ENCODE peak calls at places on chromosomes 6 and 20, in four cellular contexts. One of them, this sample, is unnamed.

GRCh38 chr6:25590986-25591385 is 61.0 kb upstream of the SCGN start:
- DNase-seq in fibroblast of pulmonary artery: no peak
- DNase-seq in nephron progenitor cell: no peak
- DNase-seq in OCI-LY7: no peak
- DNase-seq in this sample: no peak

GRCh38 chr20:23245553-23246128 is 105.0 kb upstream of the NXT1 start:
- DNase-seq in fibroblast of pulmonary artery: peak; percentile 69
- DNase-seq in nephron progenitor cell: peak; percentile 47
- DNase-seq in OCI-LY7: peak; percentile 22
- DNase-seq in this sample: peak; percentile 67

GRCh38 chr20:38889792-38890496 is 36.3 kb upstream of the FAM83D start:
- DNase-seq in fibroblast of pulmonary artery: no peak
- DNase-seq in nephron progenitor cell: no peak
- DNase-seq in OCI-LY7: no peak
- DNase-seq in this sample: no peak

GRCh38 chr6:142942805-142943227 is 2.2 kb downstream of the HIVEP2 start:
- DNase-seq in fibroblast of pulmonary artery: peak; percentile 75
- DNase-seq in nephron progenitor cell: no peak
- DNase-seq in OCI-LY7: peak; percentile 67
- DNase-seq in this sample: peak; percentile 42

GRCh38 chr20:53734006-53734688 is 140.5 kb upstream of the ZNF217 start:
- DNase-seq in fibroblast of pulmonary artery: no peak
- DNase-seq in nephron progenitor cell: no peak
- DNase-seq in OCI-LY7: no peak
- DNase-seq in this sample: no peak

GRCh38 chr6:22921831-22922230 is 352.5 kb downstream of the HDGFL1 start:
- DNase-seq in fibroblast of pulmonary artery: no peak
- DNase-seq in nephron progenitor cell: no peak
- DNase-seq in OCI-LY7: no peak
- DNase-seq in this sample: no peak

GRCh38 chr6:74479960-74480359 is 725.9 kb downstream of the COL12A1 start:
- DNase-seq in fibroblast of pulmonary artery: no peak
- DNase-seq in nephron progenitor cell: no peak
- DNase-seq in OCI-LY7: no peak
- DNase-seq in this sample: no peak

GRCh38 chr6:85424981-85425380 is 24.9 kb upstream of the NT5E start:
- DNase-seq in fibroblast of pulmonary artery: no peak
- DNase-seq in nephron progenitor cell: no peak
- DNase-seq in OCI-LY7: no peak
- DNase-seq in this sample: no peak

GRCh38 chr6:37809144-37809543 is 10.4 kb upstream of the ZFAND3 start:
- DNase-seq in fibroblast of pulmonary artery: peak; percentile 22
- DNase-seq in nephron progenitor cell: no peak
- DNase-seq in OCI-LY7: no peak
- DNase-seq in this sample: no peak

GRCh38 chr20:39829255-39829654 is 859.8 kb downstream of the MAFB start:
- DNase-seq in fibroblast of pulmonary artery: peak; percentile 35
- DNase-seq in nephron progenitor cell: peak; percentile 47
- DNase-seq in OCI-LY7: no peak
- DNase-seq in this sample: no peak

GRCh38 chr6:3796396-3796795 is 44.9 kb upstream of the PXDC1 start:
- DNase-seq in fibroblast of pulmonary artery: peak; percentile 69
- DNase-seq in nephron progenitor cell: no peak
- DNase-seq in OCI-LY7: no peak
- DNase-seq in this sample: no peak
- TF ChIP-seq CTCF in fibroblast of pulmonary artery: no peak
- TF ChIP-seq CTCF in nephron progenitor cell: no peak
- TF ChIP-seq CTCF in OCI-LY7: no peak
- TF ChIP-seq CTCF in this sample: no peak

GRCh38 chr20:63323298-63323820 is 30.4 kb downstream of the COL20A1 start:
- DNase-seq in fibroblast of pulmonary artery: no peak
- DNase-seq in nephron progenitor cell: no peak
- DNase-seq in OCI-LY7: no peak
- DNase-seq in this sample: no peak
- TF ChIP-seq CTCF in fibroblast of pulmonary artery: peak; percentile 23
- TF ChIP-seq CTCF in nephron progenitor cell: no peak
- TF ChIP-seq CTCF in OCI-LY7: no peak
- TF ChIP-seq CTCF in this sample: no peak

GRCh38 chr6:9647043-9647520 is 767.8 kb downstream of the TFAP2A start:
- DNase-seq in fibroblast of pulmonary artery: no peak
- DNase-seq in nephron progenitor cell: no peak
- DNase-seq in OCI-LY7: no peak
- DNase-seq in this sample: no peak
- TF ChIP-seq CTCF in fibroblast of pulmonary artery: no peak
- TF ChIP-seq CTCF in nephron progenitor cell: no peak
- TF ChIP-seq CTCF in OCI-LY7: no peak
- TF ChIP-seq CTCF in this sample: no peak

GRCh38 chr6:93036835-93037234 is 382.5 kb downstream of the EPHA7 start:
- DNase-seq in fibroblast of pulmonary artery: peak; percentile 59
- DNase-seq in nephron progenitor cell: no peak
- DNase-seq in OCI-LY7: peak; percentile 32
- DNase-seq in this sample: peak; percentile 14
- TF ChIP-seq CTCF in fibroblast of pulmonary artery: peak; percentile 59
- TF ChIP-seq CTCF in nephron progenitor cell: peak; percentile 14
- TF ChIP-seq CTCF in OCI-LY7: peak; percentile 74
- TF ChIP-seq CTCF in this sample: peak; percentile 53

GRCh38 chr6:3868544-3868943 is 19.4 kb downstream of the FAM50B start:
- DNase-seq in fibroblast of pulmonary artery: no peak
- DNase-seq in nephron progenitor cell: no peak
- DNase-seq in OCI-LY7: no peak
- DNase-seq in this sample: no peak
- TF ChIP-seq CTCF in fibroblast of pulmonary artery: no peak
- TF ChIP-seq CTCF in nephron progenitor cell: no peak
- TF ChIP-seq CTCF in OCI-LY7: no peak
- TF ChIP-seq CTCF in this sample: no peak

GRCh38 chr20:2004171-2004570 is 10.3 kb upstream of the PDYN start:
- DNase-seq in fibroblast of pulmonary artery: no peak
- DNase-seq in nephron progenitor cell: no peak
- DNase-seq in OCI-LY7: no peak
- DNase-seq in this sample: no peak

GRCh38 chr20:2002365-2002764 is 8.5 kb upstream of the PDYN start:
- DNase-seq in fibroblast of pulmonary artery: no peak
- DNase-seq in nephron progenitor cell: no peak
- DNase-seq in OCI-LY7: no peak
- DNase-seq in this sample: no peak

GRCh38 chr20:2006452-2007381 is 12.9 kb upstream of the PDYN start:
- DNase-seq in fibroblast of pulmonary artery: peak; percentile 54
- DNase-seq in nephron progenitor cell: peak; percentile 51
- DNase-seq in OCI-LY7: peak; percentile 52
- DNase-seq in this sample: peak; percentile 57

GRCh38 chr20:2005359-2005758 is 11.5 kb upstream of the PDYN start:
- DNase-seq in fibroblast of pulmonary artery: no peak
- DNase-seq in nephron progenitor cell: no peak
- DNase-seq in OCI-LY7: no peak
- DNase-seq in this sample: no peak

DNA sequence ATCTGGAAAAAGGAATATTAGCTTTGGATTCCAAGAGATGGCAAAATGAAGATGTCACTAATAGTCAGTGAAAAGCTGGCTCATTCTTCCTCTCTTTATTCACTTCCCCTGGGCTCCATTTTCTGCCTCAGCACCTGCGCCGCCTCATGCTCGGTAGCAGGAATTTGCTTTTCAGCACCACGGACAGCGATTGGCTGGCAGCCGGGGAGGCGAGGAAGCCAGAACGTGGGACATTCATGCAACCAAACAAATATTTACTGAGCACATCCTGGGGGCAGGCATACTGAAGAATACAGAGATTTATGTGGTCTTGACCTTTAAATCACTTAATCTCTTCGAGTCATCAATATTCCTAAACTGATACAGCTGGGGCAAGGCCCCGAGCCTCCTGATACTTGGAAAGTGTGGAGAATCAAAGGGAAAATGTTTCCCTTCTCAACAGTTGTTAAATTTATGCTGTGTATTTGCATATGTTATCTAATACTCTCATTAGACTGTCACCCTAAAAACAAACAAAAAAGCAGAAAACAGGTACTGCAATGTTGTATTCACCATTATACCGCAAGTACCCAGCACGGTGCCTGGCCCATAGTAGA is 12.1 kb upstream of the PDYN start:
- DNase-seq in fibroblast of pulmonary artery: peak; percentile 68
- DNase-seq in nephron progenitor cell: peak; percentile 96
- DNase-seq in OCI-LY7: peak; percentile 56
- DNase-seq in this sample: peak; percentile 51
- TF ChIP-seq CTCF in fibroblast of pulmonary artery: no peak
- TF ChIP-seq CTCF in nephron progenitor cell: no peak
- TF ChIP-seq CTCF in OCI-LY7: no peak
- TF ChIP-seq CTCF in this sample: peak; percentile 17

GRCh38 chr6:138988469-138988834 is 399 bp upstream of the REPS1 start:
- DNase-seq in fibroblast of pulmonary artery: no peak
- DNase-seq in nephron progenitor cell: no peak
- DNase-seq in OCI-LY7: no peak
- DNase-seq in this sample: no peak
- TF ChIP-seq CTCF in fibroblast of pulmonary artery: no peak
- TF ChIP-seq CTCF in nephron progenitor cell: peak; percentile 27
- TF ChIP-seq CTCF in OCI-LY7: peak; percentile 0
- TF ChIP-seq CTCF in this sample: no peak

GRCh38 chr6:2848851-2849250 is 7.2 kb upstream of the SERPINB1 start:
- DNase-seq in fibroblast of pulmonary artery: no peak
- DNase-seq in nephron progenitor cell: no peak
- DNase-seq in OCI-LY7: peak; percentile 96
- DNase-seq in this sample: no peak
- TF ChIP-seq CTCF in fibroblast of pulmonary artery: no peak
- TF ChIP-seq CTCF in nephron progenitor cell: no peak
- TF ChIP-seq CTCF in OCI-LY7: no peak
- TF ChIP-seq CTCF in this sample: no peak

DNA sequence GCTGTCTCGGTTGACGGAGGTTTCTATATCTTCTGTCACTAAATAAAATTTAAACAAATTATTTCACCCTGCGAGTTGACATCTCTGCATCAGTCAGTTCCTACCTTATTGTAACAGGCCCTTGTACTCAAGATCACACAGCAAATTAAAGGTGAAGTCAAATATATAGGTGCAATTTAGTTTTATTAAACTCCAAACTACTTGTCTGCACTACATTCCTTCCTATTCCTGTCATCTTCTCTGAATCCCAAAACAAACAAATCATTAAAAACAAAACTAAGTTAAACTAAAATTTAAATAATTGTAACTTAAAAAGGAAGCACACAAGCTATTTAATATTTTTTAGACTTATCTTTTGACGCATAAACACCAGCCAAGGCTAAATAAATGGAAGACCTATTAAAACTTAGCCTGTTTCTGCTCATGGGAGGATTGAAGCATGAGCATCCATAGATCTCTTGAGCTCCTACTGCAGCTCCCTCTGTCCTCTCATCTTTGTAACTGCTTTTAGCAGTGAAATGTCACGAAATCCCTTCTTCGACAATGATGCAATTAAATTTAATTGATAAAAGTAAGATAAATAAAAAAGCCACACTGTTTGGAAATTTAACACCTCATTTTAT is 1152.3 kb upstream of the GJE1 start:
- DNase-seq in fibroblast of pulmonary artery: peak; percentile 56
- DNase-seq in nephron progenitor cell: no peak
- DNase-seq in OCI-LY7: no peak
- DNase-seq in this sample: no peak
- TF ChIP-seq CTCF in fibroblast of pulmonary artery: peak; percentile 13
- TF ChIP-seq CTCF in nephron progenitor cell: no peak
- TF ChIP-seq CTCF in OCI-LY7: no peak
- TF ChIP-seq CTCF in this sample: no peak